ENCODE peak calls at places on chromosomes 11 and 22, in nine cellular contexts. N, X, H, J, E, R, S, K and Q are unnamed samples.

GRCh38 chr11:101523634-101524260 is 60.1 kb downstream of the TRPC6 start:
- DNase-seq in N (no peak), X (no peak), H (no peak), J (no peak), E (no peak), R (no peak), S (no peak), K (no peak), Q (no peak)

GRCh38 chr11:69141742-69142141 is 14.0 kb upstream of the SMIM38 start:
- DNase-seq in N (no peak), X (no peak), H (no peak), J (no peak), E (no peak), R (no peak), S (no peak), K (no peak), Q (no peak)

GRCh38 chr11:116379185-116379828 is 393.5 kb downstream of the BUD13 start:
- DNase-seq in N (no peak), X (no peak), H (no peak), J (peak; percentile 2), E (peak; percentile 50), R (no peak), S (no peak), K (peak; percentile 24), Q (peak; percentile 90)

GRCh38 chr11:130029137-130029536 is 26.5 kb upstream of the PRDM10 start:
- DNase-seq in N (no peak), X (no peak), H (no peak), J (no peak), E (no peak), R (no peak), S (no peak), K (no peak), Q (peak; percentile 20)

GRCh38 chr11:37002831-37003230 is 404.8 kb upstream of the RAG2 start:
- DNase-seq in N (no peak), X (no peak), H (no peak), J (no peak), E (no peak), R (no peak), S (no peak), K (no peak), Q (no peak)

GRCh38 chr11:78914503-78914902 is 339.8 kb upstream of the NARS2 start:
- DNase-seq in N (no peak), X (no peak), H (no peak), J (no peak), E (no peak), R (no peak), S (no peak), K (no peak), Q (no peak)

GRCh38 chr11:125944350-125945010 is 1.4 kb upstream of the VSIG10L2 start:
- DNase-seq in N (no peak), X (peak; percentile 13), H (peak; percentile 7), J (no peak), E (no peak), R (no peak), S (no peak), K (no peak), Q (no peak)

GRCh38 chr22:17999851-18000250 is 24.5 kb downstream of the MICAL3 start:
- DNase-seq in N (no peak), X (no peak), H (no peak), J (no peak), E (peak; percentile 51), R (no peak), S (no peak), K (no peak), Q (no peak)

GRCh38 chr22:20582171-20582511 is 74.7 kb downstream of the MED15 start:
- DNase-seq in N (no peak), X (no peak), H (no peak), J (no peak), E (no peak), R (no peak), S (no peak), K (no peak), Q (no peak)

GRCh38 chr11:128686745-128687177 is 7.1 kb upstream of the FLI1 start:
- DNase-seq in N (peak; percentile 50), X (peak; percentile 72), H (no peak), J (no peak), E (peak; percentile 37), R (peak; percentile 90), S (peak; percentile 15), K (no peak), Q (peak; percentile 54)

GRCh38 chr22:20782083-20782482 is 8.2 kb downstream of the SERPIND1 start:
- DNase-seq in N (no peak), X (no peak), H (no peak), J (no peak), E (no peak), R (no peak), S (no peak), K (no peak), Q (no peak)

GRCh38 chr22:31497148-31497938 is 1.0 kb downstream of the SFI1 start:
- DNase-seq in N (peak; percentile 70), X (no peak), H (no peak), J (no peak), E (no peak), R (no peak), S (no peak), K (no peak), Q (no peak)

GRCh38 chr11:75024068-75024449 is 35.3 kb downstream of the NEU3 start:
- DNase-seq in N (no peak), X (no peak), H (no peak), J (no peak), E (no peak), R (no peak), S (no peak), K (no peak), Q (no peak)

DNA sequence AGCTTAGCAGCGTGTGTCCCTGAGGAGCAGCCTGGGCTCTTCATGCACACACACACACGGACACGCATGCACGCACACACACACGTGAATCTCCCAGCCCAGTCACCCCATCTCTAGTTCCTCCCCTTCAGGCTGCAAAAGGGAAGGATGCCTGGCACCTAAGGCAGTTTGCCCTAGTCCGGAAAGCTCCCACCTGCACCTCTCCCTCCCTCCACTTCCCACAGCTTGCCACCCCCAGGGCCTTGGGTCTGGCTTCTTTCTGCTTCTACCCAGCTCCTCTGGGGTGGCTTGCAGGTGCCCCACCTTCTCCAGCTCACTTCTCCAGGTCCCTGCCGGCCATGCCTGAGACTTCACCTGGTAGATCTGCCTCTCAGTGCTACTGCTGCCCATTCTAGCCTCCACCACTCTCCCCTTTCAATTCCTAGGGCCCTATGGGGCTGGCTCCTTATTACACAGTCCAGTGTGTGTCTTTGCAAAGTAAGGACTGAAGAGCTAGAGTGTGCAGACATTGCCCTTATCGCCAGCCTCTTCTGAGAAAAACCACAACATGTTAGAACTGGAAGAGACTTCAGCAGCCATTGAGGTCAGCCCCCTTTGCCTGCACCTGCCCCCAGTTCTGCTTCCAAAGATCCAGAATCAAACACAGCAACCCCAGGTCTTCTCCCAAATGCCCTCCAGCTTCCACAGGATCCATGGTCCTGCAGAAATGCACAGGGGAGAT is 33.5 kb upstream of the CHST1 start:
- DNase-seq in N (no peak), X (no peak), H (no peak), J (no peak), E (no peak), R (no peak), S (no peak), K (no peak), Q (no peak)
- H3K27ac ChIP-seq in N (no peak overlapping the region), X (no peak overlapping the region), H (no peak overlapping the region), J (no peak overlapping the region), E (no peak overlapping the region), R (no peak overlapping the region), S (no peak overlapping the region), K (no peak overlapping the region), Q (no peak overlapping the region)

GRCh38 chr22:42648017-42648367 is 1.2 kb downstream of the CYB5R3 start:
- DNase-seq in N (no peak), X (no peak), H (no peak), J (no peak), E (no peak), R (no peak), S (no peak), K (no peak), Q (no peak)
- H3K4me3 ChIP-seq in N (peak overlapping the region; percentile 65), X (peak overlapping the region; percentile 99), H (peak overlapping the region; percentile 99), J (peak overlapping the region; percentile 100), E (no peak overlapping the region), R (peak overlapping the region; percentile 66), S (peak overlapping the region; percentile 85), K (peak overlapping the region; percentile 92), Q (peak overlapping the region; percentile 100)

GRCh38 chr11:134385171-134385570 is 26.9 kb downstream of the B3GAT1 start:
- DNase-seq in N (no peak), X (no peak), H (no peak), J (no peak), E (no peak), R (no peak), S (no peak), K (no peak), Q (no peak)

GRCh38 chr11:134387501-134387900 is 24.5 kb downstream of the B3GAT1 start:
- DNase-seq in N (no peak), X (no peak), H (no peak), J (no peak), E (no peak), R (no peak), S (no peak), K (no peak), Q (no peak)

GRCh38 chr11:134388590-134388989 is 23.5 kb downstream of the B3GAT1 start:
- DNase-seq in N (no peak), X (no peak), H (no peak), J (no peak), E (no peak), R (no peak), S (no peak), K (no peak), Q (no peak)

GRCh38 chr11:134385774-134386565 is 26.1 kb downstream of the B3GAT1 start:
- DNase-seq in N (no peak), X (no peak), H (no peak), J (no peak), E (no peak), R (no peak), S (no peak), K (no peak), Q (no peak)

DNA sequence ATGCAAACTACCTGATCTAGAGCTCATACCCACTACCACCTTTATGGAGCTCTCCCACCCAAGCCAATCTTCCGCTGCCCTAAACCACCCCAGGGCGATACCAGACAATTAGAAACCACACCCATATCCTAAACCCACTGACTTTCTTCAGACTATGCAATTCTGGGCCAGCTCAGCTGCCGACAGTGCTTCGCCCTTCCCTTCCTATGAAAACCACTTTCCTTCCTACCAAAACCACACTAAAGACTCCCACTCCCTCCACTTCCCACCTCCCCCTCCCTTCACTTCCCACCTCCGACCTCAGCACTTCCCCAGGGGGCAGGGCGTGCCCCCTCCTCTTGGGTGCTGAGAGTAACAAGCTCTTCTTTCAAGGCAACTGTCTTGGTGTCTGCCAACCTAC is 25.1 kb downstream of the B3GAT1 start:
- DNase-seq in N (peak; percentile 7), X (no peak), H (no peak), J (no peak), E (no peak), R (no peak), S (no peak), K (no peak), Q (no peak)
- H3K9me3 ChIP-seq in N (no peaks in the 10 kb centered on the region), X (no peaks in the 10 kb centered on the region), H (no peaks in the 10 kb centered on the region), J (no peaks in the 10 kb centered on the region), E (no peaks in the 10 kb centered on the region), R (no peaks in the 10 kb centered on the region), S (no peaks in the 10 kb centered on the region), K (no peaks in the 10 kb centered on the region), Q (no peaks in the 10 kb centered on the region)

GRCh38 chr11:118343248-118343647 is 743 bp upstream of the CD3D start:
- DNase-seq in N (peak; percentile 29), X (no peak), H (no peak), J (no peak), E (no peak), R (no peak), S (no peak), K (no peak), Q (no peak)
- H3K27ac ChIP-seq in N (peak overlapping the region; percentile 93), X (peak overlapping the region; percentile 72), H (no peak overlapping the region), J (no peak overlapping the region), E (no peak overlapping the region), R (no peak overlapping the region), S (no peak overlapping the region), K (no peak overlapping the region), Q (no peak overlapping the region)